ENCODE peak calls at places on chromosome 12, in nine cellular contexts. One of them, this sample, is unnamed.

GRCh38 chr12:116078396-116078795 is 199.1 kb downstream of the MED13L start:
- DNase-seq in AG10803: no peak
- DNase-seq in body of pancreas: no peak
- DNase-seq in CD8-positive, alpha-beta T cell: no peak
- DNase-seq in kidney: no peak
- DNase-seq in endodermal cell: no peak
- DNase-seq in cardiac fibroblast: no peak
- DNase-seq in NB4: no peak
- DNase-seq in neural progenitor cell: no peak
- DNase-seq in this sample: no peak

GRCh38 chr12:103680591-103681065 is 93.6 kb downstream of the STAB2 start:
- DNase-seq in endodermal cell: no peak
- DNase-seq in NB4: no peak
- DNase-seq in neural progenitor cell: no peak
- DNase-seq in AG10803: no peak
- DNase-seq in CD8-positive, alpha-beta T cell: no peak
- DNase-seq in kidney: no peak
- DNase-seq in cardiac fibroblast: no peak
- DNase-seq in body of pancreas: peak; percentile 15
- DNase-seq in this sample: peak; percentile 46

GRCh38 chr12:130483616-130484180 is 146.0 kb downstream of the PIWIL1 start:
- DNase-seq in AG10803: no peak
- DNase-seq in endodermal cell: no peak
- DNase-seq in kidney: peak; percentile 31
- DNase-seq in cardiac fibroblast: no peak
- DNase-seq in NB4: no peak
- DNase-seq in neural progenitor cell: no peak
- DNase-seq in CD8-positive, alpha-beta T cell: no peak
- DNase-seq in body of pancreas: no peak
- DNase-seq in this sample: no peak

GRCh38 chr12:32036477-32037263 is 70.0 kb upstream of the BICD1 start:
- DNase-seq in body of pancreas: no peak
- DNase-seq in kidney: no peak
- DNase-seq in NB4: no peak
- DNase-seq in endodermal cell: no peak
- DNase-seq in neural progenitor cell: no peak
- DNase-seq in CD8-positive, alpha-beta T cell: no peak
- DNase-seq in cardiac fibroblast: no peak
- DNase-seq in AG10803: no peak
- DNase-seq in this sample: no peak

GRCh38 chr12:58416211-58416610 is 474.8 kb downstream of the ATP23 start:
- DNase-seq in AG10803: peak; percentile 94
- DNase-seq in CD8-positive, alpha-beta T cell: no peak
- DNase-seq in neural progenitor cell: no peak
- DNase-seq in endodermal cell: no peak
- DNase-seq in kidney: no peak
- DNase-seq in body of pancreas: no peak
- DNase-seq in cardiac fibroblast: peak; percentile 81
- DNase-seq in NB4: no peak
- DNase-seq in this sample: peak; percentile 92

GRCh38 chr12:69405466-69405865 is 45.9 kb downstream of the YEATS4 start:
- DNase-seq in AG10803: peak; percentile 92
- DNase-seq in cardiac fibroblast: peak; percentile 98
- DNase-seq in CD8-positive, alpha-beta T cell: no peak
- DNase-seq in endodermal cell: no peak
- DNase-seq in NB4: no peak
- DNase-seq in neural progenitor cell: no peak
- DNase-seq in body of pancreas: no peak
- DNase-seq in kidney: no peak
- DNase-seq in this sample: peak; percentile 98

GRCh38 chr12:124422142-124422569 is 127.3 kb downstream of the RFLNA start:
- DNase-seq in neural progenitor cell: no peak
- DNase-seq in endodermal cell: peak; percentile 87
- DNase-seq in kidney: peak; percentile 93
- DNase-seq in body of pancreas: peak; percentile 80
- DNase-seq in CD8-positive, alpha-beta T cell: no peak
- DNase-seq in AG10803: no peak
- DNase-seq in NB4: no peak
- DNase-seq in cardiac fibroblast: no peak
- DNase-seq in this sample: no peak

GRCh38 chr12:106840217-106840616 is 65.7 kb downstream of the RIC8B start:
- DNase-seq in cardiac fibroblast: peak; percentile 67
- DNase-seq in body of pancreas: peak; percentile 36
- DNase-seq in CD8-positive, alpha-beta T cell: no peak
- DNase-seq in endodermal cell: peak; percentile 62
- DNase-seq in NB4: peak; percentile 9
- DNase-seq in neural progenitor cell: peak; percentile 11
- DNase-seq in kidney: no peak
- DNase-seq in AG10803: peak; percentile 44
- DNase-seq in this sample: peak; percentile 87

GRCh38 chr12:100267603-100268281 is 765 bp downstream of the SCYL2 start:
- DNase-seq in AG10803: peak; percentile 38
- DNase-seq in kidney: no peak
- DNase-seq in endodermal cell: no peak
- DNase-seq in cardiac fibroblast: peak; percentile 52
- DNase-seq in body of pancreas: no peak
- DNase-seq in NB4: peak; percentile 44
- DNase-seq in neural progenitor cell: peak; percentile 68
- DNase-seq in CD8-positive, alpha-beta T cell: no peak
- DNase-seq in this sample: peak; percentile 40

GRCh38 chr12:63811334-63811733 is 31.6 kb downstream of the RXYLT1 start:
- DNase-seq in NB4: no peak
- DNase-seq in AG10803: no peak
- DNase-seq in cardiac fibroblast: no peak
- DNase-seq in kidney: no peak
- DNase-seq in endodermal cell: no peak
- DNase-seq in neural progenitor cell: no peak
- DNase-seq in CD8-positive, alpha-beta T cell: no peak
- DNase-seq in body of pancreas: no peak
- DNase-seq in this sample: no peak

GRCh38 chr12:6612247-6612646 is 5.1 kb upstream of the CHD4 start:
- DNase-seq in cardiac fibroblast: no peak
- DNase-seq in neural progenitor cell: no peak
- DNase-seq in kidney: no peak
- DNase-seq in body of pancreas: no peak
- DNase-seq in AG10803: no peak
- DNase-seq in endodermal cell: no peak
- DNase-seq in NB4: no peak
- DNase-seq in CD8-positive, alpha-beta T cell: no peak
- DNase-seq in this sample: no peak

DNA sequence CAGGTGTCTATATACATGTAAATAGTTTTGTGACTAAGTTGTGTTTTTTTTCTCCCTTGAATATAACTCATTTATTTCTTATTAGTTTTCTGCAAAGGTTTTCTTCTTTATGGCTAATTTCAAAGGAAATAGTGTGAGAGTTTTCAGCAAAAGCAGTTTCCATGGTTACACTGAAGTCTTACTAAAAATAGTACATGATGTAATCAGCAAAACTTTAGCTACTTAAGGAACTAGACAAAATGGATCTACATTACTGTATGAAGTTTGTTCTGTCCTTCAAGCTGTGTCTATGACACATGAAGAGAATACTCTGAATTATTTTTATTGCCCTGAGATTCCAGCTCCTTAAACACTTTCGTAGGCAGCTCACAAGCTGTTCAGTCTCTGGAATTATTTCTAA is 430.0 kb upstream of the TMPO start:
- DNase-seq in CD8-positive, alpha-beta T cell: no peak
- DNase-seq in kidney: no peak
- DNase-seq in cardiac fibroblast: no peak
- DNase-seq in body of pancreas: no peak
- DNase-seq in neural progenitor cell: no peak
- DNase-seq in endodermal cell: no peak
- DNase-seq in AG10803: no peak
- DNase-seq in NB4: no peak
- DNase-seq in this sample: no peak
- H3K4me3 ChIP-seq in CD8-positive, alpha-beta T cell: no peak overlapping the region
- H3K4me3 ChIP-seq in kidney: no peak overlapping the region
- H3K4me3 ChIP-seq in cardiac fibroblast: no peak overlapping the region
- H3K4me3 ChIP-seq in body of pancreas: no peak overlapping the region
- H3K4me3 ChIP-seq in neural progenitor cell: no peak overlapping the region
- H3K4me3 ChIP-seq in endodermal cell: no peak overlapping the region
- H3K4me3 ChIP-seq in AG10803: no peak overlapping the region
- H3K4me3 ChIP-seq in NB4: no peak overlapping the region
- H3K4me3 ChIP-seq in this sample: no peak overlapping the region

DNA sequence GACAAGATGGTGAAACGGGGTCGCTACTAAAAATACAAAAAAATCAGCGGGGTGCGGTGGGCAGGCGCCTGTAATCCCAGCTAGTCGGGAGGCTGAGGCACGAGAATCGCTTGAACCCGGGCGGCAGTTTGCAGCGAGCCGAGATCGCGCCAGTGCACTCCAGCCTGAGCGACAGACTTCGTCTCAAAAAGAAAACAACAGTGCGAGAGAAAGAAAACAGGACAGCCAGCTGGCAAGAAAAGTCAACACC is 633 bp upstream of the RNU4-2 start:
- DNase-seq in body of pancreas: no peak
- DNase-seq in CD8-positive, alpha-beta T cell: no peak
- DNase-seq in neural progenitor cell: no peak
- DNase-seq in endodermal cell: no peak
- DNase-seq in NB4: no peak
- DNase-seq in AG10803: no peak
- DNase-seq in cardiac fibroblast: no peak
- DNase-seq in kidney: no peak
- DNase-seq in this sample: no peak
- H3K4me3 ChIP-seq in body of pancreas: peak overlapping the region; percentile 21
- H3K4me3 ChIP-seq in CD8-positive, alpha-beta T cell: peak overlapping the region; percentile 69
- H3K4me3 ChIP-seq in neural progenitor cell: peak overlapping the region; percentile 49
- H3K4me3 ChIP-seq in endodermal cell: peak overlapping the region; percentile 76
- H3K4me3 ChIP-seq in NB4: peak overlapping the region; percentile 67
- H3K4me3 ChIP-seq in AG10803: peak overlapping the region; percentile 69
- H3K4me3 ChIP-seq in cardiac fibroblast: peak overlapping the region; percentile 58
- H3K4me3 ChIP-seq in kidney: peak overlapping the region; percentile 77
- H3K4me3 ChIP-seq in this sample: peak overlapping the region; percentile 77

DNA sequence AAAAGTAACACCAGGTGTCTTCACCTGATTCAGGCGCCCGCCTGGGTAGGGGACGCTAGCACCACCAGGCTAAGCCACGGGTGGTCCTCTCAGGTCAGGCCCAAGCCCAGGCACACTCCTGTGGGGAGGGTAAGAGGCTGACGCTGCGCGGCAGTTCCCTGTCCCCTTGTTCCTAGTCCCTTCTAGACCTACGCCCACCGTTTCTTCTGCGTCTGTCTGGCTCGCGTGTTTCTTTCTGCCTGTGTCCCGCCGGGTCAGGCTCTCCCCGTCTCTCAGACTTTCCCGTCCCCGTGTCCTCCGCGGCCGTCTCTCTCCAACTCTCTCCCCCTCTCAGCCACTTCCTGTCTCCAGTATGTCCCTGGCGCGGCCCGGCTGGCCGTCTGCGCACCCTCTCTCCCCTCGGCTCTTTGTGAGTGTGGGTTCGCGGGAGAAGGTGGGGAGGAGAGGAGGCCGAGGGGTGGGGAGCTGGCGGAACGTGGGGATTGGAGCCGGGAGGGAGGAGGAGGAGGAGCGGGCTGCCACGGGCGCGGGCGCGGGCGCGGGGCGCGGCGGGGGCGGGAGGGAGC is 3.1 kb upstream of the TNS2 start:
- DNase-seq in endodermal cell: peak; percentile 91
- DNase-seq in AG10803: peak; percentile 96
- DNase-seq in body of pancreas: peak; percentile 91
- DNase-seq in CD8-positive, alpha-beta T cell: no peak
- DNase-seq in cardiac fibroblast: peak; percentile 83
- DNase-seq in NB4: peak; percentile 79
- DNase-seq in neural progenitor cell: peak; percentile 72
- DNase-seq in kidney: peak; percentile 97
- DNase-seq in this sample: peak; percentile 93
- H3K4me3 ChIP-seq in endodermal cell: peak overlapping the region; percentile 89
- H3K4me3 ChIP-seq in AG10803: peak overlapping the region; percentile 96
- H3K4me3 ChIP-seq in body of pancreas: peak overlapping the region; percentile 23
- H3K4me3 ChIP-seq in CD8-positive, alpha-beta T cell: peak overlapping the region; percentile 42
- H3K4me3 ChIP-seq in cardiac fibroblast: peak overlapping the region; percentile 71
- H3K4me3 ChIP-seq in NB4: peak overlapping the region; percentile 71
- H3K4me3 ChIP-seq in neural progenitor cell: peak overlapping the region; percentile 87
- H3K4me3 ChIP-seq in kidney: peak overlapping the region; percentile 96
- H3K4me3 ChIP-seq in this sample: peak overlapping the region; percentile 73

GRCh38 chr12:122031342-122032216 is 9.9 kb downstream of the BCL7A start:
- DNase-seq in NB4: peak; percentile 67
- DNase-seq in endodermal cell: peak; percentile 96
- DNase-seq in AG10803: no peak
- DNase-seq in body of pancreas: peak; percentile 51
- DNase-seq in CD8-positive, alpha-beta T cell: no peak
- DNase-seq in neural progenitor cell: peak; percentile 65
- DNase-seq in kidney: no peak
- DNase-seq in cardiac fibroblast: peak; percentile 36
- DNase-seq in this sample: no peak

GRCh38 chr12:122028165-122028591 is 6.5 kb downstream of the BCL7A start:
- DNase-seq in CD8-positive, alpha-beta T cell: no peak
- DNase-seq in NB4: no peak
- DNase-seq in cardiac fibroblast: no peak
- DNase-seq in body of pancreas: no peak
- DNase-seq in endodermal cell: no peak
- DNase-seq in neural progenitor cell: no peak
- DNase-seq in kidney: no peak
- DNase-seq in AG10803: no peak
- DNase-seq in this sample: no peak

GRCh38 chr12:122028601-122029560 is 7.2 kb downstream of the BCL7A start:
- DNase-seq in NB4: peak; percentile 40
- DNase-seq in AG10803: no peak
- DNase-seq in body of pancreas: no peak
- DNase-seq in kidney: no peak
- DNase-seq in cardiac fibroblast: no peak
- DNase-seq in neural progenitor cell: no peak
- DNase-seq in CD8-positive, alpha-beta T cell: no peak
- DNase-seq in endodermal cell: no peak
- DNase-seq in this sample: no peak

GRCh38 chr12:122030427-122030825 is 8.7 kb downstream of the BCL7A start:
- DNase-seq in endodermal cell: no peak
- DNase-seq in AG10803: no peak
- DNase-seq in neural progenitor cell: no peak
- DNase-seq in kidney: no peak
- DNase-seq in body of pancreas: no peak
- DNase-seq in CD8-positive, alpha-beta T cell: no peak
- DNase-seq in NB4: peak; percentile 96
- DNase-seq in cardiac fibroblast: no peak
- DNase-seq in this sample: no peak

DNA sequence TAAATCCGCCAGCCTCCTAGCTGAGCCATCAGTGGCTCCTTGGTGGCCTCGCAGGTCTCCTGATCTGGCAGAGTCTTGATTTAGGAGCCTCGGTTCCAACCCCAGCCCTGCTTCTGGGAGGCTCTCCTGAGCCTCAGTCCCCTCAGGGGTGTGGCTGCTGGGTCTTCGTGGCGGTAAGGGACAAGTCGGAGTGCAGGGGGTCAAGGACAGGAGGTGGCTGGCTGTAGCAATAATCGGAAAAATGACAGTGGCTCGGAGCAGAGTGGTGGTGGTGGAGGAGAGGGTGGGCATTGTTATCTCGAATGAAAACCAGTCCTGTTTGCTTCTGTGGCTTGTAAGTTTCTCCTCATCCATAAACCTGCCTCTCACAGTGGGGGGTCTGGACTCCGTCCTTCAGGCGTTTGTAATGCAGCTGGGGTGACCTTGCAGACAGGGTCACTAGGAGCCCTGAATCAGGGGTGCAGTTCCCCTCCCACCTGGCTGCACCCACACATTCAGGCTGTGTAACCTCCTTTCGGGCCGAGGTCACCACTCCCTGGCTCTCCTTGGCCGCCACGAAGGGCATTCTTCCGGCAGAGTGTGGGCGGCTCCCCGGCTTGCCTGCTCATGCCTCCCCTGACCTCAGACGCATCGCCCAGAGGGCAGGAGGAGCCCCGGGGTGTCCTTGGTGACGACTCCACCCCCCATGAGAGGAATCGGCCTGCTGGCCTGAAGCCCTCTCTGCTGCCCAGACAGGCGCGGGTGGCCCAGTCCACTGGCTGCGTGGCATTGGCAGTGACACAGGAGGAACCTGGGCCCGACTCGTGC is 8.1 kb downstream of the BCL7A start:
- DNase-seq in endodermal cell: peak; percentile 58
- DNase-seq in AG10803: no peak
- DNase-seq in cardiac fibroblast: no peak
- DNase-seq in body of pancreas: peak; percentile 55
- DNase-seq in CD8-positive, alpha-beta T cell: no peak
- DNase-seq in NB4: peak; percentile 86
- DNase-seq in neural progenitor cell: no peak
- DNase-seq in kidney: peak; percentile 85
- DNase-seq in this sample: no peak
- H3K4me3 ChIP-seq in endodermal cell: no peak overlapping the region
- H3K4me3 ChIP-seq in AG10803: no peak overlapping the region
- H3K4me3 ChIP-seq in cardiac fibroblast: no peak overlapping the region
- H3K4me3 ChIP-seq in body of pancreas: no peak overlapping the region
- H3K4me3 ChIP-seq in CD8-positive, alpha-beta T cell: no peak overlapping the region
- H3K4me3 ChIP-seq in NB4: peak overlapping the region; percentile 42
- H3K4me3 ChIP-seq in neural progenitor cell: no peak overlapping the region
- H3K4me3 ChIP-seq in kidney: peak overlapping the region; percentile 18
- H3K4me3 ChIP-seq in this sample: no peak overlapping the region